ENCODE peak calls at places on chromosome 20, in seven cellular contexts. M is GM23338, B is MM.1S, Q is HCT116, D is hepatocyte, W is PC-3, X is OCI-LY7. A is an unnamed sample.
A peak's percentile ranks its signal among the peaks of the same experiment; 100 is the strongest.

GRCh38 chr20:33947709-33948295 is 45.9 kb upstream of the RALY start:
- DNase-seq in M (peak; percentile 95), B (peak; percentile 65), Q (peak; percentile 89), D (peak; percentile 19), W (peak; percentile 45), X (peak; percentile 87), A (peak; percentile 86)

GRCh38 chr20:9571783-9572182 is 57.4 kb downstream of the LAMP5 start:
- DNase-seq in M (no peak), B (no peak), Q (no peak), D (no peak), W (no peak), X (no peak), A (no peak)

GRCh38 chr20:64108731-64109389 is 1.5 kb upstream of the NPBWR2 start:
- DNase-seq in M (peak; percentile 0), B (no peak), Q (no peak), D (no peak), W (no peak), X (no peak), A (no peak)

GRCh38 chr20:47464380-47465101 is 37.1 kb upstream of the NCOA3 start:
- DNase-seq in M (peak; percentile 28), B (no peak), Q (peak; percentile 36), D (peak; percentile 93), W (peak; percentile 100), X (no peak), A (no peak)

GRCh38 chr20:3935956-3936340 is 46.8 kb downstream of the PANK2 start:
- DNase-seq in M (no peak), B (no peak), Q (no peak), D (no peak), W (no peak), X (peak; percentile 41), A (no peak)

GRCh38 chr20:47189060-47189459 is 167.4 kb downstream of the ZMYND8 start:
- DNase-seq in M (no peak), B (no peak), Q (no peak), D (no peak), W (no peak), X (no peak), A (no peak)

GRCh38 chr20:47466193-47466592 is 35.5 kb upstream of the NCOA3 start:
- DNase-seq in M (no peak), B (no peak), Q (no peak), D (no peak), W (no peak), X (no peak), A (no peak)

GRCh38 chr20:41182296-41183212 is 45.2 kb downstream of the PLCG1 start:
- DNase-seq in M (no peak), B (no peak), Q (no peak), D (peak; percentile 2), W (peak; percentile 75), X (no peak), A (no peak)

GRCh38 chr20:35252037-35252461 is 25.6 kb downstream of the MMP24 start:
- DNase-seq in M (no peak), B (peak; percentile 9), Q (no peak), D (no peak), W (no peak), X (no peak), A (no peak)

GRCh38 chr20:56607061-56607704 is 21.9 kb upstream of the TFAP2C start:
- DNase-seq in M (peak; percentile 14), B (no peak), Q (no peak), D (no peak), W (peak; percentile 65), X (no peak), A (no peak)

GRCh38 chr20:50285376-50286173 is 94.9 kb downstream of the CEBPB start:
- DNase-seq in M (no peak), B (no peak), Q (no peak), D (no peak), W (peak; percentile 34), X (peak; percentile 44), A (no peak)

GRCh38 chr20:4835244-4836177 is 113.8 kb downstream of the PRND start:
- DNase-seq in M (no peak), B (no peak), Q (no peak), D (peak; percentile 24), W (no peak), X (no peak), A (no peak)

GRCh38 chr20:36319356-36320260 is 13.5 kb downstream of the DLGAP4 start:
- DNase-seq in M (no peak), B (no peak), Q (no peak), D (no peak), W (no peak), X (no peak), A (no peak)

GRCh38 chr20:64036346-64037198 is 590 bp downstream of the C20orf204 start:
- DNase-seq in M (no peak), B (no peak), Q (no peak), D (no peak), W (no peak), X (no peak), A (no peak)

GRCh38 chr20:57211949-57212889 is 54.2 kb downstream of the BMP7 start:
- DNase-seq in M (peak; percentile 71), B (no peak), Q (peak; percentile 68), D (peak; percentile 90), W (peak; percentile 93), X (no peak), A (peak; percentile 88)

GRCh38 chr20:19697415-19697814 is 60.6 kb upstream of the RIN2 start:
- DNase-seq in M (no peak), B (no peak), Q (no peak), D (no peak), W (peak; percentile 74), X (no peak), A (no peak)

GRCh38 chr20:12262747-12263146 is 345.1 kb downstream of the BTBD3 start:
- DNase-seq in M (no peak), B (no peak), Q (no peak), D (no peak), W (no peak), X (no peak), A (no peak)

GRCh38 chr20:6185268-6185667 is 62.4 kb upstream of the FERMT1 start:
- DNase-seq in M (peak; percentile 38), B (no peak), Q (no peak), D (peak; percentile 11), W (peak; percentile 15), X (no peak), A (peak; percentile 32)

GRCh38 chr20:47859255-47859654 is 74.0 kb upstream of the SULF2 start:
- DNase-seq in M (no peak), B (no peak), Q (no peak), D (no peak), W (no peak), X (no peak), A (no peak)

GRCh38 chr20:45469336-45470261 is at the start of gene WFDC2:
- DNase-seq in M (peak; percentile 82), B (no peak), Q (no peak), D (peak; percentile 60), W (no peak), X (no peak), A (peak; percentile 69)

GRCh38 chr20:41174782-41175181 is 37.4 kb downstream of the PLCG1 start:
- DNase-seq in M (no peak), B (no peak), Q (no peak), D (no peak), W (no peak), X (no peak), A (peak; percentile 34)

DNA sequence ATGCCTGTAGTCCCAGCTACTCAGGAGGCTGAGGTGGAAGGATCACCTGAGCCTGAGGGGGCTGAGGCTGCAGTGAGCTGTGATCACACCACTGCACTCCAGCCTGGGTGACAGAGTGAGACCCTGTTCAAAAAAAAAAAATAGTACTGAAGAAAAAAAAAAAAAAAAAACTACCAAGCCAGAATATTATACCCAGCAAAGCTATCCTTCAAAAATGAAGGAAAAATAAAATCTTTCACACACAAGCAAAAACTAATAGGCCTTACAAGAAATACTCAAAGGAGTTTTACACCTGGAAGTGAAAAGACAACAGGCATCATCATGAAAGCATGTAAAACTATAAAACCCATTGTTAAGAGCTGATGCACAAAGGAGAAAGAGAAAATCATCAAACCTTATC is 37.5 kb upstream of the SRSF6 start:
- DNase-seq in M (no peak), B (no peak), Q (no peak), D (no peak), W (no peak), X (no peak), A (no peak)
- TF ChIP-seq EZH2phosphoT487 in M (no peak), B (no peak), Q (no peak), D (no peak), W (no peak), X (no peak), A (no peak)

GRCh38 chr20:14741616-14742015 is 404.2 kb upstream of the FLRT3 start:
- DNase-seq in M (no peak), B (no peak), Q (no peak), D (no peak), W (peak; percentile 19), X (no peak), A (no peak)
- TF ChIP-seq CTCF in M (no peak), B (no peak), Q (no peak), D (no peak), W (peak; percentile 52), X (no peak), A (no peak)

GRCh38 chr20:62118113-62119043 is 3.9 kb upstream of the LSM14B start:
- DNase-seq in M (no peak), B (no peak), Q (no peak), D (no peak), W (no peak), X (no peak), A (no peak)

GRCh38 chr20:62116558-62117361 is 5.5 kb upstream of the LSM14B start:
- DNase-seq in M (no peak), B (no peak), Q (no peak), D (no peak), W (no peak), X (no peak), A (no peak)

GRCh38 chr20:62119101-62119500 is 3.2 kb upstream of the LSM14B start:
- DNase-seq in M (no peak), B (no peak), Q (no peak), D (no peak), W (no peak), X (no peak), A (no peak)

GRCh38 chr20:62117362-62117646 is 5.0 kb upstream of the LSM14B start:
- DNase-seq in M (no peak), B (no peak), Q (no peak), D (no peak), W (no peak), X (no peak), A (peak; percentile 83)

DNA sequence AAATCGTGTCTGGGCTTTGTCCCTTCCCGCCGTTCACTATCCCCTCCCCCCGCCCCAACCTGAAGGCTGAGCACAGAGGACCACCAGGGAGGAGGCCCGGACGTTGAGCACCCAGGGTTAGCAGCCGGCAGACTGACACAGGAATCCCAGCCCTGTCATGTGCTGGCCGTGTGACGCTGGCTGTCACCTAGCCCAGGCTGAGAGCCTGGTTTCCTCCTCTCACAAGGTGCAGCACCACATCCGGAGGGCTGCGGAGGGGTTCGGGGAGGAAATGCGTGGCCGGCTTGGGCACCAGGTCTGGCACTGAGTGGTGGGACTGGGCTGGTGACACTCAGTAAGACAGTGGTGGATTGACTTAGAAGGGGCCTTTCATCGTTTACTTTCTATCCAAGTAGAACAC is 4.6 kb upstream of the LSM14B start:
- DNase-seq in M (no peak), B (peak; percentile 66), Q (no peak), D (no peak), W (no peak), X (peak; percentile 55), A (peak; percentile 34)
- H3K4me2 ChIP-seq in M (no peak overlapping the region), B (peak overlapping the region; percentile 47), Q (no peak overlapping the region), D (no peak overlapping the region), W (no peak overlapping the region), X (no peak overlapping the region), A (peak overlapping the region; percentile 53)

DNA sequence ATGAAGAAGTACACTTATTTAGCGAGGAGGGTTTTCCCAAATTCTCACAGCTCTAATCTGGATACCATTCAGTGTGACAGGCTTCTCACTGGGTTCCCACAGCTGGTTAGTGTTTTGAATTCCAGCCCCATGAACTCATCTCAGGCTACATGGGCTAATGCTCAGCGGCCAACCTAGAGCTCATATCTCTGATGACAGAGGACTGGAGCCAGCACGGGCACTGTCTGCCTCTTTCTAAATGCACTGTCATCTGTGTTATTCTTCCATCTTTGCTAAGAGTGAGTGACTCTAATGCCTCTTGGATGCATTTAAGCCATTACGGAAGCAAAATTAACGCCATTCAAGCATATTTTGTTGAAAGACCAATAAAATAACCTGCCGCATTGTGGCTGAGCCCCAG is 308.9 kb upstream of the JAG1 start:
- DNase-seq in M (no peak), B (no peak), Q (no peak), D (peak; percentile 40), W (peak; percentile 72), X (no peak), A (no peak)
- TF ChIP-seq EZH2phosphoT487 in M (no peak), B (no peak), Q (no peak), D (no peak), W (no peak), X (no peak), A (no peak)

A was measured in neural progenitor cell.